ENCODE peak calls at places on chromosomes 16 and 17, in six cellular contexts. One of them, this sample, is unnamed. For H3K4me1, the result is how much of the 10 kb centered on the place peaks cover.

GRCh38 chr16:89365044-89365467 is 125.3 kb downstream of the ANKRD11 start:
- DNase-seq in left ventricle myocardium inferior: no peak
- DNase-seq in neural progenitor cell: no peak
- DNase-seq in fibroblast of lung: peak
- DNase-seq in esophagus squamous epithelium: no peak
- DNase-seq in left lung: no peak
- DNase-seq in this sample: no peak

GRCh38 chr17:82019905-82020873 is 2.5 kb downstream of the CENPX start:
- DNase-seq in left ventricle myocardium inferior: peak
- DNase-seq in neural progenitor cell: peak
- DNase-seq in fibroblast of lung: peak
- DNase-seq in esophagus squamous epithelium: no peak
- DNase-seq in left lung: peak
- DNase-seq in this sample: no peak

GRCh38 chr16:87895641-87896141 is 26.4 kb upstream of the SLC7A5 start:
- DNase-seq in left ventricle myocardium inferior: no peak
- DNase-seq in neural progenitor cell: no peak
- DNase-seq in fibroblast of lung: peak
- DNase-seq in esophagus squamous epithelium: no peak
- DNase-seq in left lung: no peak
- DNase-seq in this sample: no peak

GRCh38 chr16:19238386-19238785 is 47.1 kb upstream of the CLEC19A start:
- DNase-seq in left ventricle myocardium inferior: no peak
- DNase-seq in neural progenitor cell: no peak
- DNase-seq in fibroblast of lung: no peak
- DNase-seq in esophagus squamous epithelium: no peak
- DNase-seq in left lung: no peak
- DNase-seq in this sample: no peak

GRCh38 chr16:27720731-27721547 is 171.0 kb downstream of the KATNIP start:
- DNase-seq in left ventricle myocardium inferior: peak
- DNase-seq in neural progenitor cell: peak
- DNase-seq in fibroblast of lung: no peak
- DNase-seq in esophagus squamous epithelium: no peak
- DNase-seq in left lung: no peak
- DNase-seq in this sample: no peak

GRCh38 chr17:72705905-72706395 is 386.5 kb downstream of the SLC39A11 start:
- DNase-seq in left ventricle myocardium inferior: no peak
- DNase-seq in neural progenitor cell: no peak
- DNase-seq in fibroblast of lung: no peak
- DNase-seq in esophagus squamous epithelium: no peak
- DNase-seq in left lung: no peak
- DNase-seq in this sample: no peak

GRCh38 chr17:74682442-74683190 is 30.1 kb downstream of the CD300LF start:
- DNase-seq in left ventricle myocardium inferior: no peak
- DNase-seq in neural progenitor cell: no peak
- DNase-seq in fibroblast of lung: no peak
- DNase-seq in esophagus squamous epithelium: no peak
- DNase-seq in left lung: no peak
- DNase-seq in this sample: no peak

GRCh38 chr17:21298983-21299519 is 14.5 kb downstream of the MAP2K3 start:
- DNase-seq in left ventricle myocardium inferior: no peak
- DNase-seq in neural progenitor cell: no peak
- DNase-seq in fibroblast of lung: no peak
- DNase-seq in esophagus squamous epithelium: no peak
- DNase-seq in left lung: peak
- DNase-seq in this sample: no peak

GRCh38 chr16:11251525-11252481 is 4.2 kb downstream of the SOCS1 start:
- DNase-seq in left ventricle myocardium inferior: no peak
- DNase-seq in neural progenitor cell: no peak
- DNase-seq in fibroblast of lung: peak
- DNase-seq in esophagus squamous epithelium: no peak
- DNase-seq in left lung: no peak
- DNase-seq in this sample: no peak

GRCh38 chr17:73826181-73826871 is 182.1 kb upstream of the SDK2 start:
- DNase-seq in left ventricle myocardium inferior: no peak
- DNase-seq in neural progenitor cell: no peak
- DNase-seq in fibroblast of lung: no peak
- DNase-seq in esophagus squamous epithelium: no peak
- DNase-seq in left lung: no peak
- DNase-seq in this sample: no peak

GRCh38 chr16:85112364-85112763 is at the start of gene CIBAR2:
- DNase-seq in left ventricle myocardium inferior: no peak
- DNase-seq in neural progenitor cell: peak
- DNase-seq in fibroblast of lung: no peak
- DNase-seq in esophagus squamous epithelium: no peak
- DNase-seq in left lung: no peak
- DNase-seq in this sample: no peak

GRCh38 chr17:61481421-61481820 is 29.2 kb downstream of the TBX4 start:
- DNase-seq in left ventricle myocardium inferior: no peak
- DNase-seq in neural progenitor cell: no peak
- DNase-seq in fibroblast of lung: no peak
- DNase-seq in esophagus squamous epithelium: no peak
- DNase-seq in left lung: peak
- DNase-seq in this sample: no peak

GRCh38 chr16:1635070-1635469 is 22.9 kb downstream of the CRAMP1 start:
- DNase-seq in left ventricle myocardium inferior: no peak
- DNase-seq in neural progenitor cell: no peak
- DNase-seq in fibroblast of lung: no peak
- DNase-seq in esophagus squamous epithelium: no peak
- DNase-seq in left lung: no peak
- DNase-seq in this sample: no peak

GRCh38 chr17:64156670-64157069 is 26.7 kb upstream of the ERN1 start:
- DNase-seq in left ventricle myocardium inferior: no peak
- DNase-seq in neural progenitor cell: peak
- DNase-seq in fibroblast of lung: no peak
- DNase-seq in esophagus squamous epithelium: no peak
- DNase-seq in left lung: no peak
- DNase-seq in this sample: no peak

GRCh38 chr16:57752203-57752580 is 16.6 kb downstream of the KATNB1 start:
- DNase-seq in left ventricle myocardium inferior: no peak
- DNase-seq in neural progenitor cell: no peak
- DNase-seq in fibroblast of lung: no peak
- DNase-seq in esophagus squamous epithelium: no peak
- DNase-seq in left lung: peak
- DNase-seq in this sample: no peak

GRCh38 chr17:32298721-32299578 is 33.3 kb downstream of the RHBDL3 start:
- DNase-seq in left ventricle myocardium inferior: no peak
- DNase-seq in neural progenitor cell: peak
- DNase-seq in fibroblast of lung: no peak
- DNase-seq in esophagus squamous epithelium: no peak
- DNase-seq in left lung: no peak
- DNase-seq in this sample: peak

GRCh38 chr17:77320046-77320445 is 179.3 kb downstream of the SEC14L1 start:
- DNase-seq in left ventricle myocardium inferior: no peak
- DNase-seq in neural progenitor cell: no peak
- DNase-seq in fibroblast of lung: peak
- DNase-seq in esophagus squamous epithelium: no peak
- DNase-seq in left lung: peak
- DNase-seq in this sample: no peak

GRCh38 chr17:77319211-77320031 is 178.7 kb downstream of the SEC14L1 start:
- DNase-seq in left ventricle myocardium inferior: peak
- DNase-seq in neural progenitor cell: peak
- DNase-seq in fibroblast of lung: peak
- DNase-seq in esophagus squamous epithelium: no peak
- DNase-seq in left lung: peak
- DNase-seq in this sample: peak

GRCh38 chr17:77318491-77319210 is 177.9 kb downstream of the SEC14L1 start:
- DNase-seq in left ventricle myocardium inferior: no peak
- DNase-seq in neural progenitor cell: no peak
- DNase-seq in fibroblast of lung: peak
- DNase-seq in esophagus squamous epithelium: no peak
- DNase-seq in left lung: peak
- DNase-seq in this sample: no peak

GRCh38 chr17:77322284-77322533 is 181.4 kb downstream of the SEC14L1 start:
- DNase-seq in left ventricle myocardium inferior: no peak
- DNase-seq in neural progenitor cell: no peak
- DNase-seq in fibroblast of lung: no peak
- DNase-seq in esophagus squamous epithelium: no peak
- DNase-seq in left lung: no peak
- DNase-seq in this sample: no peak

DNA sequence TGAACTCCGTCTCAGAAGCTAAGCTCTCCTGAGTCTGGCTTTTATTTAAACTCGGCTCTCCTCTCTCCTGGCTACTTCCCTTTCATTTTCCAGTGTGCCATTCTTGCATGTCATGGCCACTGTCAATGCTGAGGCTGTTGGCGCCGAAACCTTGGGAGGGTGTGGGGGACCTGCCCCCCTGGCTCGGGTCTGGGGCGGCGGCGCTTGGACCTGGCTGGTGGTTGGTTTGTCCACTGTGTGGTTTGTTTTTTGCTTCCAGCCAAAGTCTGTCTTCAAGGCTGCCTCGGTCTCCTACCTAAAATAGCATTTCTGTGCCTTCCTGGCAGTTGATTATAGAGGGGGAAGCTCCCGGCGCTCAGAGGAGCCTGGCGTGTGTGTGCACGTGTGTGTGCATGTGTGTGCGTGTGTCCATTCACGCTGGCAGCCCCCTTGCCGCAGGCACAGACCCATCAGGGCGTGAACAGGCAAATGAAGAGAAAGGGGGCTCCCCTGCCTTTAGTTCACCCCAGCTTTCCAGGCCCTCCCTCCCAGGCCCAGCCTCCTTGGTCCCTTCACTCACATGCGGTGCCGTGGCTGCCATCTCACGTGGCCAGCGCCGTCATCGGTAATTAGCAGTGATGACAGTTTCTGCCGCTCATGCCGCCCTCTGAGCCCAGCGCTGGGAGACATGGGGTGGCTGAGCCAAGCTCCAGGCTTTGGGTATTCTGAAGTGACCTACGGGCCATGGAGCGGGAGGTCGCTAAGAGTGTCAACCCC is 179.9 kb downstream of the SEC14L1 start:
- DNase-seq in left ventricle myocardium inferior: no peak
- DNase-seq in neural progenitor cell: no peak
- DNase-seq in fibroblast of lung: no peak
- DNase-seq in esophagus squamous epithelium: no peak
- DNase-seq in left lung: peak
- DNase-seq in this sample: peak
- H3K4me1 ChIP-seq in left ventricle myocardium inferior: half or more
- H3K4me1 ChIP-seq in neural progenitor cell: under half
- H3K4me1 ChIP-seq in fibroblast of lung: under half
- H3K4me1 ChIP-seq in esophagus squamous epithelium: half or more
- H3K4me1 ChIP-seq in left lung: half or more
- H3K4me1 ChIP-seq in this sample: under half

GRCh38 chr16:46745594-46745993 is 2.5 kb downstream of the MYLK3 start:
- DNase-seq in left ventricle myocardium inferior: no peak
- DNase-seq in neural progenitor cell: no peak
- DNase-seq in fibroblast of lung: no peak
- DNase-seq in esophagus squamous epithelium: no peak
- DNase-seq in left lung: no peak
- DNase-seq in this sample: no peak
- TF ChIP-seq CTCF in left ventricle myocardium inferior: no peak
- TF ChIP-seq CTCF in neural progenitor cell: no peak
- TF ChIP-seq CTCF in fibroblast of lung: no peak
- TF ChIP-seq CTCF in esophagus squamous epithelium: no peak
- TF ChIP-seq CTCF in left lung: no peak
- TF ChIP-seq CTCF in this sample: no peak

GRCh38 chr17:41635121-41636097 is 11.0 kb upstream of the KRT17 start:
- DNase-seq in left ventricle myocardium inferior: peak
- DNase-seq in neural progenitor cell: peak
- DNase-seq in fibroblast of lung: no peak
- DNase-seq in esophagus squamous epithelium: no peak
- DNase-seq in left lung: peak
- DNase-seq in this sample: no peak
- H3K4me3 ChIP-seq in left ventricle myocardium inferior: peak
- H3K4me3 ChIP-seq in neural progenitor cell: no peak
- H3K4me3 ChIP-seq in fibroblast of lung: no peak
- H3K4me3 ChIP-seq in esophagus squamous epithelium: peak
- H3K4me3 ChIP-seq in left lung: no peak
- H3K4me3 ChIP-seq in this sample: no peak

GRCh38 chr16:53100131-53100748 is 45.4 kb downstream of the CHD9 start:
- DNase-seq in left ventricle myocardium inferior: no peak
- DNase-seq in neural progenitor cell: no peak
- DNase-seq in fibroblast of lung: no peak
- DNase-seq in esophagus squamous epithelium: no peak
- DNase-seq in left lung: no peak
- DNase-seq in this sample: no peak
- H3K4me1 ChIP-seq in left ventricle myocardium inferior: half or more
- H3K4me1 ChIP-seq in neural progenitor cell: under half
- H3K4me1 ChIP-seq in fibroblast of lung: under half
- H3K4me1 ChIP-seq in esophagus squamous epithelium: under half
- H3K4me1 ChIP-seq in left lung: half or more
- H3K4me1 ChIP-seq in this sample: under half

GRCh38 chr17:42116705-42117396 is 4.3 kb downstream of the KAT2A start:
- DNase-seq in left ventricle myocardium inferior: peak
- DNase-seq in neural progenitor cell: peak
- DNase-seq in fibroblast of lung: peak
- DNase-seq in esophagus squamous epithelium: peak
- DNase-seq in left lung: peak
- DNase-seq in this sample: peak

GRCh38 chr17:42117397-42118125 is 3.6 kb downstream of the KAT2A start:
- DNase-seq in left ventricle myocardium inferior: no peak
- DNase-seq in neural progenitor cell: no peak
- DNase-seq in fibroblast of lung: no peak
- DNase-seq in esophagus squamous epithelium: no peak
- DNase-seq in left lung: peak
- DNase-seq in this sample: no peak

GRCh38 chr17:42119301-42119700 is 1.9 kb downstream of the KAT2A start:
- DNase-seq in left ventricle myocardium inferior: no peak
- DNase-seq in neural progenitor cell: no peak
- DNase-seq in fibroblast of lung: no peak
- DNase-seq in esophagus squamous epithelium: no peak
- DNase-seq in left lung: no peak
- DNase-seq in this sample: no peak

GRCh38 chr17:42118126-42118510 is 3.0 kb downstream of the KAT2A start:
- DNase-seq in left ventricle myocardium inferior: no peak
- DNase-seq in neural progenitor cell: no peak
- DNase-seq in fibroblast of lung: no peak
- DNase-seq in esophagus squamous epithelium: no peak
- DNase-seq in left lung: no peak
- DNase-seq in this sample: no peak

GRCh38 chr17:42118545-42118944 is 2.6 kb downstream of the KAT2A start:
- DNase-seq in left ventricle myocardium inferior: no peak
- DNase-seq in neural progenitor cell: peak
- DNase-seq in fibroblast of lung: no peak
- DNase-seq in esophagus squamous epithelium: no peak
- DNase-seq in left lung: no peak
- DNase-seq in this sample: no peak
- TF ChIP-seq CTCF in left ventricle myocardium inferior: peak
- TF ChIP-seq CTCF in neural progenitor cell: peak
- TF ChIP-seq CTCF in fibroblast of lung: peak
- TF ChIP-seq CTCF in esophagus squamous epithelium: peak
- TF ChIP-seq CTCF in left lung: peak
- TF ChIP-seq CTCF in this sample: peak